ENCODE peak calls at places on chromosomes 11 and 22, in six cellular contexts. J is MM.1S, I is A549, Y is transverse colon, R is GM23338, V is thoracic aorta. F is an unnamed sample.

GRCh38 chr22:19730662-19731360 is 7.5 kb downstream of the GP1BB start:
- DNase-seq in J (peak), R (peak), V (peak), I (peak), Y (peak), F (peak)

GRCh38 chr11:69080361-69080973 is 31.7 kb downstream of the TPCN2 start:
- DNase-seq in I (no peak), V (no peak), R (no peak), Y (no peak), J (no peak), F (no peak)

GRCh38 chr11:12165237-12165875 is 55.0 kb downstream of the MICAL2 start:
- DNase-seq in J (no peak), V (no peak), I (no peak), Y (no peak), R (no peak), F (no peak)

GRCh38 chr11:96241351-96241841 is 101.6 kb downstream of the MAML2 start:
- DNase-seq in V (no peak), J (no peak), R (peak), I (no peak), Y (peak), F (no peak)

GRCh38 chr22:45888221-45889092 is 88.5 kb downstream of the WNT7B start:
- DNase-seq in J (no peak), R (no peak), V (no peak), Y (no peak), I (no peak), F (no peak)

GRCh38 chr11:12824281-12825041 is 150.2 kb downstream of the TEAD1 start:
- DNase-seq in Y (no peak), I (no peak), V (no peak), R (peak), J (no peak), F (no peak)

GRCh38 chr11:70359806-70360205 is 38.5 kb upstream of the CTTN start:
- DNase-seq in R (no peak), Y (no peak), J (no peak), I (no peak), V (no peak), F (no peak)

GRCh38 chr11:113615098-113615497 is 91.0 kb downstream of the TMPRSS5 start:
- DNase-seq in Y (no peak), I (no peak), V (no peak), J (no peak), R (peak), F (no peak)

GRCh38 chr22:24331468-24332440 is 61.1 kb downstream of the SPECC1L start:
- DNase-seq in J (no peak), I (no peak), R (no peak), Y (no peak), V (no peak), F (no peak)

GRCh38 chr11:45949992-45950407 is 27.5 kb downstream of the LARGE2 start:
- DNase-seq in R (no peak), I (no peak), V (no peak), J (no peak), Y (no peak), F (no peak)
- H3K27ac ChIP-seq in R (no peak), I (no peak), V (no peak), J (no peak), Y (no peak), F (no peak)

GRCh38 chr22:48567213-48567975 is 1260.3 kb downstream of the BRD1 start:
- DNase-seq in V (no peak), J (no peak), Y (no peak), R (no peak), I (no peak), F (no peak)
- H3K4me3 ChIP-seq in V (no peak), J (no peak), Y (no peak), R (no peak), I (no peak), F (no peak)

GRCh38 chr11:88179966-88180629 is 4.9 kb upstream of the RAB38 start:
- DNase-seq in I (no peak), V (no peak), Y (no peak), R (no peak), J (no peak), F (no peak)
- H3K27ac ChIP-seq in I (no peak), V (no peak), Y (no peak), R (no peak), J (no peak), F (no peak)

GRCh38 chr11:94795799-94796580 is 27.8 kb downstream of the AMOTL1 start:
- DNase-seq in Y (no peak), V (no peak), I (no peak), J (no peak), R (no peak), F (no peak)
- H3K4me3 ChIP-seq in Y (no peak), V (no peak), I (no peak), J (no peak), R (no peak), F (no peak)

DNA sequence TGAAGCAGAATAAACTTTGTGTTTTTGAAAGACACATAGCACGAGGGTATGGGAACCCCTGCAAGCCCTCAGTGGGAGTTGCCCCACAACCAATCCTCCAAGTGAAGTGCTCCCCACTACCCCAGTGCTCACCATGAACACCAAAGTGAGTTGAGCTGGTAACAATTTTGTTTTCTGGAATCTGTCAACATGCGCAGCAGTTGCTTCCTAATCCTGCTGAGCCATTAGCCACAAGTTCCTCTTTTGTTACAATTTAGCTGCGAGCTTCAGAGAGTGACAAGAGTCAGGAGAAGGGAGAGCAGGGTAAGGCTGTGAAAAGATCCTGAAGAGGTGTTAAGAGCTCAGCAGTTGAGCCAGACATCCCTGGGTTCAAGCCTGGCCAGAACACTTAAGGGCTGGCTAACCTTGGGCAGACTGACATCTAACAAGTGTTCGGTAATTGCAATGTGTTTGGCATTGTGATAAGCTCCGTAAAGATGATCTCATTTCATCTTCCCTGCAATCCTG is 24.2 kb upstream of the ASPHD2 start:
- DNase-seq in R (no peak), V (no peak), I (no peak), Y (no peak), J (no peak), F (no peak)
- H3K27ac ChIP-seq in R (no peak), V (no peak), I (no peak), Y (no peak), J (no peak), F (no peak)

GRCh38 chr22:41781508-41781906 is 19.0 kb upstream of the CCDC134 start:
- DNase-seq in I (no peak), R (no peak), Y (no peak), V (no peak), J (no peak), F (no peak)
- H3K4me3 ChIP-seq in I (no peak), R (no peak), Y (no peak), V (peak), J (peak), F (peak)

GRCh38 chr22:22711532-22711913 is 67.1 kb downstream of the GGTLC2 start:
- DNase-seq in Y (no peak), J (no peak), R (no peak), V (no peak), I (no peak), F (no peak)
- H3K27ac ChIP-seq in Y (no peak), J (no peak), R (no peak), V (no peak), I (no peak), F (no peak)

GRCh38 chr11:802693-803466 is 2.2 kb downstream of the PIDD1 start:
- DNase-seq in Y (no peak), J (no peak), I (no peak), R (no peak), V (no peak), F (no peak)
- H3K4me3 ChIP-seq in Y (no peak), J (no peak), I (no peak), R (no peak), V (no peak), F (no peak)

DNA sequence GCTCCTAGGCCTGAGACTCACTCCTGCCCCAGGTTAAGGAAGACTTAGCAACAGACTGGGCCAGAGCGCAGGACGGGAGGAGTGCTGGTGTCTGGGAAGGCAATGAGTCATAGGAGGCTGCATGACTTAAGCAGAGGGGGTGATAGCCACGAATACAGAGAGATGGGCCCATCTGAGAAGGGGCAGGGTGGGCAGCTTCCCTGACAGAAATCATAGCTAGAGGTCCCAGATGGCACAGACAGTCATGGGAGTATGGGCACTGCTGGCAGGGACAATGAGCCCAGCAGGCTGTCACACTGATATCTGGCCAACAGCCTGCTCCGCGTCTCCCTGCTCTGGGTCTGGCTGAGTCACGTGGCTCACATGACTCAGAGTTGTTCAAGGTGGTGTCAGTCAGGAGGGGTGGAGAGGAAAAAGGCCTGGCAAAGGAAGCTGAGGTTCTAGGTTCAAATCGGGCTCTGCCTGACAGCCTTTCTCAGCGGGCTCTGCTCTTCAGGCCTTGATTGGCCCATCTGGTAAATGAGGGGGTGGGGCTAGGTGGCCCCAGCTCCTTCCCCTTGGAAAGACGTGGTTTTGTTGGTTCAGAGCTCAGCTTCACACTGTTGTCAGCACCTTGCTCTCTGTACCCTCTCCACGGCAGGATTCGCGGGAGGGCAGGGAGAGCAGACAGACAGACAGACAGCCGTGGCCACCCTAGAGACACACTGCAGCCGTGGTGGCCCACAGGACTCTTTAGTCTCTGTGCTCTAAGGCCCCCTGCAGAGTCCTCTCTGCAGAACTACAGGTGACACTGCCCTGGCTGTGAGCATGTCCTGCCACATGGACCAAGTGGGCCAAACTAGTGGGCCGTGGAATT is 47.8 kb downstream of the DBX1 start:
- DNase-seq in V (peak), Y (peak), I (peak), J (no peak), R (no peak), F (no peak)
- H3K27ac ChIP-seq in V (peak), Y (peak), I (peak), J (no peak), R (no peak), F (no peak)

F was measured in effector memory CD4-positive, alpha-beta T cell.